ENCODE peak calls at places on chromosome 10, in nine cellular contexts. F, T, M, A, N, U, O, C and I are unnamed samples. For H3K4me1 and H3K27me3, the result is how much of the 10 kb centered on the place peaks cover.

GRCh38 chr10:125201108-125201524 is 40.8 kb upstream of the CTBP2 start:
- DNase-seq in F (no peak), T (no peak), M (no peak), A (no peak), N (peak), U (no peak), O (no peak), C (peak), I (peak)

GRCh38 chr10:133568287-133568614 is 2.9 kb upstream of the SYCE1 start:
- DNase-seq in F (no peak), T (no peak), M (no peak), A (no peak), N (no peak), U (no peak), O (no peak), C (no peak), I (no peak)

GRCh38 chr10:77253037-77253436 is 384.6 kb downstream of the KCNMA1 start:
- DNase-seq in F (no peak), T (no peak), M (no peak), A (no peak), N (no peak), U (no peak), O (no peak), C (no peak), I (no peak)

GRCh38 chr10:97427571-97428179 is 1.7 kb downstream of the PGAM1 start:
- DNase-seq in F (no peak), T (peak), M (no peak), A (no peak), N (peak), U (no peak), O (no peak), C (no peak), I (no peak)

GRCh38 chr10:127153166-127153565 is 43.2 kb downstream of the INSYN2A start:
- DNase-seq in F (no peak), T (no peak), M (no peak), A (no peak), N (no peak), U (no peak), O (no peak), C (no peak), I (peak)

GRCh38 chr10:74114041-74114448 is 36.6 kb downstream of the AP3M1 start:
- DNase-seq in F (no peak), T (no peak), M (no peak), A (no peak), N (peak), U (no peak), O (no peak), C (no peak), I (no peak)

GRCh38 chr10:1551636-1552338 is 185.5 kb downstream of the ADARB2 start:
- DNase-seq in F (no peak), T (no peak), M (peak), A (no peak), N (no peak), U (no peak), O (no peak), C (no peak), I (no peak)

GRCh38 chr10:124344266-124344590 is 74.5 kb downstream of the OAT start:
- DNase-seq in F (no peak), T (peak), M (no peak), A (no peak), N (no peak), U (no peak), O (no peak), C (no peak), I (no peak)

GRCh38 chr10:93436577-93436976 is 45.6 kb downstream of the MYOF start:
- DNase-seq in F (peak), T (no peak), M (no peak), A (no peak), N (peak), U (peak), O (peak), C (no peak), I (peak)

GRCh38 chr10:103845983-103846382 is 9.4 kb downstream of the SH3PXD2A start:
- DNase-seq in F (peak), T (peak), M (no peak), A (no peak), N (no peak), U (peak), O (no peak), C (no peak), I (no peak)

GRCh38 chr10:128859738-128860386 is 607.2 kb upstream of the MGMT start:
- DNase-seq in F (no peak), T (no peak), M (no peak), A (no peak), N (peak), U (no peak), O (peak), C (peak), I (peak)

GRCh38 chr10:119715628-119716505 is 10.0 kb upstream of the INPP5F start:
- DNase-seq in F (no peak), T (peak), M (no peak), A (no peak), N (no peak), U (no peak), O (no peak), C (no peak), I (peak)

GRCh38 chr10:120987359-120987758 is 136.2 kb downstream of the WDR11 start:
- DNase-seq in F (no peak), T (no peak), M (no peak), A (no peak), N (no peak), U (no peak), O (no peak), C (no peak), I (no peak)

GRCh38 chr10:91907914-91908357 is 1.4 kb downstream of the FGFBP3 start:
- DNase-seq in F (peak), T (no peak), M (no peak), A (no peak), N (peak), U (peak), O (no peak), C (no peak), I (no peak)

GRCh38 chr10:62057359-62057758 is 155.9 kb downstream of the ARID5B start:
- DNase-seq in F (no peak), T (no peak), M (no peak), A (no peak), N (peak), U (no peak), O (peak), C (no peak), I (no peak)

GRCh38 chr10:62057872-62058271 is 156.4 kb downstream of the ARID5B start:
- DNase-seq in F (no peak), T (no peak), M (no peak), A (no peak), N (no peak), U (no peak), O (no peak), C (no peak), I (no peak)

GRCh38 chr10:62058476-62058875 is 157.0 kb downstream of the ARID5B start:
- DNase-seq in F (no peak), T (no peak), M (no peak), A (no peak), N (peak), U (no peak), O (no peak), C (no peak), I (no peak)

GRCh38 chr10:62058896-62059423 is 157.5 kb downstream of the ARID5B start:
- DNase-seq in F (no peak), T (no peak), M (no peak), A (no peak), N (peak), U (no peak), O (no peak), C (no peak), I (no peak)

DNA sequence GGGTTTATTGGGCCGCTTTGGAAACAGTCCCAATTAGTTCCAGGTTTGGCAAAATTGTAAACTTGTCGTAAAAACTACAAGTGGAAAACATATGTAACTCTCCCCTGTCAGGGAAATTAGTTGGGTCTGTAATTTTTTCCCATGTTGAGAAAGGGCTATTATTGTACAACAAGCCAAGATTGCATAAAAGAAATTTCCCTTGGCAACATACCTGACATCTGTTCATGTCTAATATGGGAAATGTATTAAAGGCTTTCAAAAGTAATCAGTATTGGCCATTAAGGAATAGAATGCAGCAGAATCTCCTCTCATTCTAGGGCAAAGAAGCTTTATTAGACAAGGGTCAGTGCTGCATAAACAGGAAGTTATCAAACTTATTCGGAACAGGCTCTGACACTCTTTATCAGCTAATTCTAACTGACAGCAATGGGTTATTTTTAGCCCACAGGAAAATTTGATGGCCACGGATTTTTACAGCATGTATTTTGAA is 158.0 kb downstream of the ARID5B start:
- DNase-seq in F (no peak), T (no peak), M (no peak), A (no peak), N (no peak), U (no peak), O (no peak), C (no peak), I (no peak)
- H3K4me1 ChIP-seq in F (under half), T (under half), M (under half), A (half or more), N (half or more), U (under half), O (half or more), C (under half), I (under half)

GRCh38 chr10:33381391-33381790 is 46.9 kb upstream of the NRP1 start:
- DNase-seq in F (no peak), T (no peak), M (no peak), A (no peak), N (peak), U (no peak), O (no peak), C (no peak), I (no peak)

GRCh38 chr10:33385016-33385415 is 50.5 kb upstream of the NRP1 start:
- DNase-seq in F (no peak), T (no peak), M (no peak), A (no peak), N (no peak), U (no peak), O (no peak), C (no peak), I (no peak)

GRCh38 chr10:33377658-33378025 is 43.2 kb upstream of the NRP1 start:
- DNase-seq in F (no peak), T (no peak), M (no peak), A (no peak), N (peak), U (no peak), O (no peak), C (peak), I (peak)

GRCh38 chr10:33385686-33386085 is 51.2 kb upstream of the NRP1 start:
- DNase-seq in F (no peak), T (no peak), M (no peak), A (no peak), N (no peak), U (no peak), O (no peak), C (no peak), I (no peak)

DNA sequence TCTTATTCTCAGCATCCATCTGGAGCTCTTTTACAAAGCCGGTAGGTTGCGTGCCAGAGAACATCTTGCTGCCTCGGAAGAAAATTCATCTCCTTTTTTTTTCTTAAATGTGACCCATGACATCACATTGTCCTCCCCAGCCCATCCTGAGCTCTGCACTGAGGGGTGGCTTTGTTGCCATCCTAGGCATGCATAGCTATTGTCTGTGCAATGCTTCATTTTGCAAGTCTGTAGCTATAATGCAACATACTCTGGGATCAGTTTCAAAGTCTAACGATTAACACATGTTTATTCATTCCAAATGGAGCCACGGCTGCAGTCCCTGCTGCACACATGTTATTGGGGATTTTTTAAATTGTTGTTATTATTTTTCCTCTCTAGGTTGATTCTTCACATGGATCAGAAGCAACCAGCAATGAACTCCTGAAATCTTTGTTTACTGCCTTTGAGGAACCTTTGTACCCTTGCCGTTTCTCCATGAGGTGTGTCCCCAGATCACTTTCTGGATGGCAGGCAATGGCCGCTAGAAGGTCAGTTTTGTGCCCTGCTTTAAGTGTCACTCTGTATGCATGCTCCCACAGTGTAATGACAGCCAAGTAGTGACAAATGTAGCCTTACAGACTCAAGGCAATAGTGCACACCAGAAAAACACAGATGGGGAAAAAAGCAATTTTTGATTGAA is 47.6 kb upstream of the NRP1 start:
- DNase-seq in F (no peak), T (no peak), M (no peak), A (no peak), N (peak), U (no peak), O (no peak), C (no peak), I (peak)
- H3K4me3 ChIP-seq in F (no peak), T (no peak), M (no peak), A (no peak), N (peak), U (no peak), O (no peak), C (no peak), I (no peak)

DNA sequence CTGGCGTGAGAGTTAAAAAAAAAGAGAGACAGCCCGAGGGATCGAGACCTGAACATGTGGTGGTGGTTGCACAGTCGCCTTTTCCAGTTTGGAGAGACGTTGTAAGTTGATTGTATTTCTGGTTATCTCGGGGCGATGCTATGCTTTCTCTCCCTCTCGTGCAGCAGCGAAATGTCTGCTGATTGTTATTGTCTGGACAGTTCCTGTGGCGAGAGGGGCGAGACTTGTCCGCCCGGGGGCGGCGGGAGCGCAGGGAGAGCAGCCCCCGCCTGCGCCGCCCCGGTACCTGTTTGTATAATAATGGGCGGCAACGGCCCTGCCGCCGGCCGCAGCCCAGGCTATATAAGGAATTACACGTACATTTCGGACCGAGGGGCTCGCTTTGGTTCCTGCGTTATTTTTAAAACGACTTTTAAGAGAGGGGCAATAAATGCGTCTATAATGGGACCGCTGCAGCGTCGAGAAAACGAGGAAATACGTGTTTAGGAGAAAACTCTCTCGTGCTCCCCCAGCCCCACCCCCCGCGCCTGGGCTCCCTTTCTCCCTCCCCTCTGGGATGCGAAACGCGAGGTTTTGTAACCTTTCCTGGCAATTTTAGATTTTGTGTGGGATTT is 1.7 kb downstream of the ZEB1 start:
- DNase-seq in F (peak), T (peak), M (peak), A (peak), N (peak), U (peak), O (peak), C (no peak), I (peak)
- H3K27me3 ChIP-seq in F (under half), T (under half), M (under half), A (under half), N (under half), U (under half), O (under half), C (under half), I (under half)

GRCh38 chr10:48453451-48454301 is 147.2 kb downstream of the MAPK8 start:
- DNase-seq in F (peak), T (no peak), M (no peak), A (no peak), N (no peak), U (no peak), O (no peak), C (no peak), I (no peak)
- H3K4me1 ChIP-seq in F (under half), T (under half), M (under half), A (under half), N (under half), U (under half), O (under half), C (under half), I (under half)

GRCh38 chr10:86966008-86966654 is 2.2 kb upstream of the ADIRF start:
- DNase-seq in F (no peak), T (peak), M (peak), A (no peak), N (no peak), U (no peak), O (no peak), C (no peak), I (no peak)

GRCh38 chr10:86968994-86969355 is 693 bp downstream of the ADIRF start:
- DNase-seq in F (peak), T (no peak), M (no peak), A (peak), N (no peak), U (peak), O (no peak), C (no peak), I (no peak)

GRCh38 chr10:86969421-86970041 is 1.2 kb downstream of the ADIRF start:
- DNase-seq in F (peak), T (peak), M (peak), A (peak), N (peak), U (no peak), O (no peak), C (no peak), I (no peak)

GRCh38 chr10:86968271-86968993 is at the start of gene ADIRF:
- DNase-seq in F (peak), T (peak), M (peak), A (peak), N (peak), U (peak), O (peak), C (peak), I (no peak)

GRCh38 chr10:86967481-86967941 is 771 bp upstream of the ADIRF start:
- DNase-seq in F (no peak), T (peak), M (peak), A (no peak), N (no peak), U (no peak), O (no peak), C (no peak), I (no peak)
- H3K4me3 ChIP-seq in F (no peak), T (no peak), M (no peak), A (peak), N (peak), U (no peak), O (peak), C (peak), I (peak)

DNA sequence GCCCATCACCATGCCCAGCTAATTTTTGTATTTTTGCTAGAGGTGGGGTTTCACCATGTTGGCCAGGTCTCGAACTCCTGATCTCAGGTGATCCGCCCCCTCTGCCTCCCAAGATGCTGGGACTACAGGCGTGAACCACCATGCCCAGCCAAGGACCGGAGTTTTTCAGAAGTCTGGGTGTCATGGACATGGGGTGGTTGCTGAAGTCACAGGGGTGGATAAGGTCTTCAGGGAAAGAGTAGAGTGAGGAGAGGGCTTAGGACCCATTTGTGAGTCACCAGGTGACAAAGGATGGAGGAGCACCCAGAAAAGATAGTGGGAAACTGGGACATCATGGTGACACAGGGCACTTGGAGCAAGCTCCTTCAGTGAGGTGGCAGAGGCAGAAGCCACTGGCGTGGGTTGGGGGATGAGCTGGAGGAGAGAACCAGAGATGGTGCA is 2.8 kb upstream of the GPRIN2 start:
- DNase-seq in F (no peak), T (peak), M (peak), A (no peak), N (no peak), U (no peak), O (no peak), C (no peak), I (no peak)
- H3K27me3 ChIP-seq in F (under half), T (under half), M (under half), A (half or more), N (half or more), U (under half), O (under half), C (under half), I (half or more)

GRCh38 chr10:5569568-5569967 is 44.8 kb downstream of the CALML3 start:
- DNase-seq in F (no peak), T (no peak), M (no peak), A (no peak), N (no peak), U (no peak), O (no peak), C (no peak), I (no peak)

GRCh38 chr10:5568984-5569383 is 44.2 kb downstream of the CALML3 start:
- DNase-seq in F (no peak), T (no peak), M (no peak), A (no peak), N (no peak), U (no peak), O (no peak), C (no peak), I (no peak)

GRCh38 chr10:5570979-5571810 is 46.4 kb downstream of the CALML3 start:
- DNase-seq in F (no peak), T (no peak), M (peak), A (peak), N (no peak), U (no peak), O (no peak), C (no peak), I (no peak)

GRCh38 chr10:5571826-5572225 is 47.1 kb downstream of the CALML3 start:
- DNase-seq in F (no peak), T (no peak), M (peak), A (peak), N (no peak), U (no peak), O (no peak), C (no peak), I (no peak)

GRCh38 chr10:5570007-5570655 is 45.4 kb downstream of the CALML3 start:
- DNase-seq in F (no peak), T (no peak), M (peak), A (peak), N (no peak), U (no peak), O (no peak), C (no peak), I (no peak)
- H3K4me1 ChIP-seq in F (under half), T (under half), M (under half), A (under half), N (under half), U (under half), O (under half), C (under half), I (under half)

GRCh38 chr10:113960617-113961260 is 82.9 kb upstream of the ADRB1 start:
- DNase-seq in F (no peak), T (peak), M (no peak), A (no peak), N (peak), U (no peak), O (no peak), C (no peak), I (peak)

GRCh38 chr10:113961261-113961938 is 82.3 kb upstream of the ADRB1 start:
- DNase-seq in F (no peak), T (no peak), M (no peak), A (no peak), N (no peak), U (no peak), O (no peak), C (no peak), I (no peak)

GRCh38 chr10:113959383-113959760 is 84.3 kb upstream of the ADRB1 start:
- DNase-seq in F (no peak), T (no peak), M (no peak), A (no peak), N (peak), U (no peak), O (no peak), C (no peak), I (no peak)

GRCh38 chr10:113957013-113957412 is 86.7 kb upstream of the ADRB1 start:
- DNase-seq in F (no peak), T (no peak), M (no peak), A (no peak), N (peak), U (no peak), O (no peak), C (no peak), I (peak)

GRCh38 chr10:113958631-113959382 is 84.9 kb upstream of the ADRB1 start:
- DNase-seq in F (no peak), T (peak), M (peak), A (no peak), N (peak), U (peak), O (peak), C (peak), I (peak)
- H3K4me3 ChIP-seq in F (no peak), T (no peak), M (no peak), A (no peak), N (no peak), U (no peak), O (no peak), C (no peak), I (no peak)